ENCODE peak calls at places on chromosome 3, in six cellular contexts. Y is hepatic stellate cell, Q is NCI-H1092, K is myocyte, V is T-helper 9 cell, Z is progenitor cell of endocrine pancreas. R is an unnamed sample.
A peak's percentile ranks its signal among the peaks of the same experiment; 100 is the strongest.

GRCh38 chr3:178189854-178190253 is 346.4 kb upstream of the KCNMB2 start:
- DNase-seq in Y (no peak), Q (no peak), K (no peak), V (no peak), Z (no peak), R (no peak)

GRCh38 chr3:23987376-23987775 is 42.3 kb downstream of the NR1D2 start:
- DNase-seq in Y (no peak), Q (no peak), K (no peak), V (no peak), Z (no peak), R (no peak)

GRCh38 chr3:126507886-126508285 is 9.7 kb downstream of the UROC1 start:
- DNase-seq in Y (no peak), Q (no peak), K (no peak), V (no peak), Z (no peak), R (no peak)

GRCh38 chr3:129399145-129399894 is 29.1 kb downstream of the EFCAB12 start:
- DNase-seq in Y (peak; percentile 90), Q (peak; percentile 92), K (peak; percentile 98), V (peak; percentile 62), Z (peak; percentile 48), R (peak; percentile 90)

GRCh38 chr3:49718419-49719213 is 868 bp downstream of the AMIGO3 start:
- DNase-seq in Y (no peak), Q (no peak), K (no peak), V (no peak), Z (peak; percentile 13), R (no peak)

GRCh38 chr3:183371672-183371968 is 56.8 kb downstream of the MCF2L2 start:
- DNase-seq in Y (no peak), Q (no peak), K (no peak), V (no peak), Z (no peak), R (no peak)

GRCh38 chr3:133570937-133571320 is 2.6 kb upstream of the CDV3 start:
- DNase-seq in Y (no peak), Q (no peak), K (peak; percentile 88), V (no peak), Z (no peak), R (no peak)

GRCh38 chr3:177959188-177959587 is 577.0 kb upstream of the KCNMB2 start:
- DNase-seq in Y (no peak), Q (no peak), K (no peak), V (no peak), Z (no peak), R (no peak)

GRCh38 chr3:53192608-53193007 is 31.6 kb downstream of the PRKCD start:
- DNase-seq in Y (no peak), Q (no peak), K (no peak), V (no peak), Z (no peak), R (no peak)

GRCh38 chr3:130820976-130821375 is 72.9 kb upstream of the ATP2C1 start:
- DNase-seq in Y (no peak), Q (no peak), K (peak; percentile 71), V (no peak), Z (no peak), R (no peak)

GRCh38 chr3:13307041-13307440 is 113.1 kb downstream of the NUP210 start:
- DNase-seq in Y (no peak), Q (no peak), K (no peak), V (no peak), Z (no peak), R (no peak)

GRCh38 chr3:126146034-126146433 is 34.4 kb downstream of the ALDH1L1 start:
- DNase-seq in Y (no peak), Q (no peak), K (no peak), V (no peak), Z (no peak), R (no peak)

GRCh38 chr3:16124636-16125035 is 49.8 kb upstream of the GALNT15 start:
- DNase-seq in Y (peak; percentile 67), Q (no peak), K (peak; percentile 46), V (no peak), Z (no peak), R (peak; percentile 97)

GRCh38 chr3:196219194-196219969 is 3.0 kb downstream of the SLC51A start:
- DNase-seq in Y (peak; percentile 93), Q (peak; percentile 63), K (peak; percentile 98), V (peak; percentile 43), Z (no peak), R (peak; percentile 63)

R was measured in AG04450.